ENCODE peak calls at places on chromosome 16, in five cellular contexts. T is K562, M is HepG2, K is SK-N-SH, N is H1. C is an unnamed sample. For H3K27me3, the result is how much of the 10 kb centered on the place peaks cover.

GRCh38 chr16:66265106-66265415 is 101.4 kb upstream of the CDH5 start:
- DNase-seq in T (no peak), M (no peak), K (no peak), N (no peak), C (no peak)

GRCh38 chr16:10729649-10730048 is 14.0 kb upstream of the NUBP1 start:
- DNase-seq in T (no peak), M (no peak), K (no peak), N (no peak), C (no peak)

GRCh38 chr16:19223235-19223847 is 55.3 kb downstream of the SYT17 start:
- DNase-seq in T (peak), M (peak), K (no peak), N (peak), C (no peak)

GRCh38 chr16:106623-107324 is 28.7 kb downstream of the MPG start:
- DNase-seq in T (peak), M (peak), K (peak), N (peak), C (no peak)

GRCh38 chr16:7090628-7091115 is 242.0 kb upstream of the RBFOX1 start:
- DNase-seq in T (no peak), M (no peak), K (no peak), N (no peak), C (no peak)

GRCh38 chr16:49466529-49466831 is 92.9 kb downstream of the C16orf78 start:
- DNase-seq in T (no peak), M (no peak), K (no peak), N (no peak), C (no peak)

GRCh38 chr16:10228779-10229178 is 46.6 kb upstream of the GRIN2A start:
- DNase-seq in T (no peak), M (no peak), K (peak), N (no peak), C (peak)

GRCh38 chr16:21946889-21947635 is 6.1 kb upstream of the UQCRC2 start:
- DNase-seq in T (no peak), M (no peak), K (no peak), N (no peak), C (no peak)

GRCh38 chr16:79687249-79687768 is 86.8 kb upstream of the MAF start:
- DNase-seq in T (no peak), M (no peak), K (no peak), N (no peak), C (no peak)

GRCh38 chr16:80253741-80254140 is 287.1 kb upstream of the DYNLRB2 start:
- DNase-seq in T (no peak), M (no peak), K (no peak), N (no peak), C (no peak)

GRCh38 chr16:15425861-15426260 is 8.5 kb upstream of the BMERB1 start:
- DNase-seq in T (no peak), M (no peak), K (no peak), N (no peak), C (no peak)

GRCh38 chr16:77789646-77790370 is 1.4 kb downstream of the VAT1L start:
- DNase-seq in T (no peak), M (no peak), K (no peak), N (no peak), C (no peak)

GRCh38 chr16:7597677-7598076 is 265.0 kb downstream of the RBFOX1 start:
- DNase-seq in T (no peak), M (no peak), K (no peak), N (no peak), C (no peak)

GRCh38 chr16:46649571-46649970 is 28.4 kb upstream of the SHCBP1 start:
- DNase-seq in T (peak), M (no peak), K (no peak), N (no peak), C (no peak)

GRCh38 chr16:2429771-2430663 is 770 bp downstream of the CCNF start:
- DNase-seq in T (no peak), M (peak), K (peak), N (no peak), C (no peak)

GRCh38 chr16:72865258-72865657 is 182.7 kb downstream of the ZFHX3 start:
- DNase-seq in T (no peak), M (no peak), K (no peak), N (no peak), C (no peak)

GRCh38 chr16:57689772-57690558 is 4.6 kb upstream of the DRC7 start:
- DNase-seq in T (peak), M (no peak), K (no peak), N (no peak), C (peak)

GRCh38 chr16:82963653-82964052 is 336.9 kb downstream of the CDH13 start:
- DNase-seq in T (no peak), M (no peak), K (no peak), N (no peak), C (no peak)

GRCh38 chr16:89786474-89787364 is 29.7 kb downstream of the FANCA start:
- DNase-seq in T (peak), M (no peak), K (peak), N (no peak), C (no peak)

GRCh38 chr16:82935781-82936180 is 309.0 kb downstream of the CDH13 start:
- DNase-seq in T (no peak), M (no peak), K (no peak), N (no peak), C (no peak)

GRCh38 chr16:1073566-1074378 is 1.2 kb downstream of the SSTR5 start:
- DNase-seq in T (peak), M (peak), K (no peak), N (no peak), C (no peak)

GRCh38 chr16:73365010-73365409 is 317.1 kb upstream of the ZFHX3 start:
- DNase-seq in T (no peak), M (no peak), K (peak), N (no peak), C (no peak)

GRCh38 chr16:78437352-78437968 is 338.0 kb downstream of the WWOX start:
- DNase-seq in T (peak), M (peak), K (peak), N (no peak), C (no peak)

GRCh38 chr16:53872248-53873221 is 168.6 kb downstream of the FTO start:
- DNase-seq in T (no peak), M (no peak), K (no peak), N (no peak), C (no peak)

DNA sequence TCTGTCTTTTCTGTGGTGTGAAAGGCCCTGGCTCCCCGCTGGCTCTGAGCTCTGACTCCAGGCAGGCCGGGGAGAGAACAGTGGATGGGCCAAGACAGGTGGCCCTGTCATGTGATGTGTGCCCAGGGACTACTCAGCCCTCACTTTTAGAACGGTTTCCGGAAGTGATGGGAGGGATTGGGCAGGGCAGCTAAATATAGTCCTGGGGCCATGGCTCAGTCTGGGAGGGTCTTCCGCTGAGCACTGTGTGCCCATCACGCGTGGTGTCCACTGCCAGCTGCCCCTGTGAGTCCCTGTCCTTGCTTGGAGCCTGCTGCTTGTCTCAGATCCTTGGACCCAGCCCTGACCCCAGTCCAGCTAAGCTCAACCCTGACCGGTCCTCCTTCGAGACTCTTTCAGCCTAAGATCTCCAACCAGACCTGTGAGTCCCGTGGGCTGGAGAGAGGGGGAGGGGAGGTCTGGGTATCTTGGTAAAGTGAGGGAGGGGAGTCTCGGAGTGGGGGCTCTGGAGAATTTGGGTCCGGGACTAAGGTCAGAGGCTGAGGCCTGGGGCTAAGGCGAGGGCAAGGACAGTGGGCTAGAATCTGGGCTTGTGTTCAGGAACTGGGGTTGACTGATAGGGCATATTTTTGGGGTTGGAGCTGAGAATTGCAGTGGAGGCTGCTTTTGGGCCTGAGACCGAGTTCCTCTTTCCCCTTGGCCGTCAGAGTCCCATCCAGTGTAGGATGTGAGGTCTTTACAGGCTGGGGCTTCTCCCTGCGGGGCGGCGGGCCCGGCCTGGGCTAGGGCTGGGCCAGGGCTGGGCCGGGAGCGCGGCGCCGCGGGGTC is at the start of gene TRIM72:
- DNase-seq in T (no peak), M (no peak), K (no peak), N (no peak), C (no peak)
- H3K27me3 ChIP-seq in T (under half), M (half or more), K (half or more), N (under half), C (under half)

GRCh38 chr16:12975766-12976165 is 74.4 kb downstream of the SHISA9 start:
- DNase-seq in T (no peak), M (no peak), K (no peak), N (no peak), C (no peak)
- H2AFZ ChIP-seq in T (no peak), M (no peak), K (no peak), N (no peak), C (no peak)

DNA sequence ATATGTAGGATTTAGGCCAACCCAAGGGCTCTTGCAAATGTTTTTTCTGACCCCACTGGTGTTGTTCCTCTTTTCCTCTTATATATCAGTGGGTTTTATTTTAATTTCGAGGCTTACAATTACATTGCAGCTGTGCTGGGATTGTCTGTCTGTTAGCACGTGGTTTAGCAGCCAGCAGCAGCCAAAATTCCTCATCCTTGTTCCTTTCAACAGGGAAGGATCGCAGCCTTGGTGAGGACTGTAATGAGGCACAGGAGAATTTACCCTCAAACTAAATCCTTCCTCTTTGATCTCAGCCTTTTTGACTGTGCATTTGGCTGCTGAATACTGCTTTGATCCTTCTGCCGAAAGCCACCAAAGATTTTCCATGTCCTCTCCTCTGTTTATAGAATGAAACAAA is 26.6 kb upstream of the CES5A start:
- DNase-seq in T (no peak), M (no peak), K (no peak), N (no peak), C (no peak)
- TF ChIP-seq GABPA in T (no peak), M (no peak), K (no peak), N (no peak), C (no peak)

DNA sequence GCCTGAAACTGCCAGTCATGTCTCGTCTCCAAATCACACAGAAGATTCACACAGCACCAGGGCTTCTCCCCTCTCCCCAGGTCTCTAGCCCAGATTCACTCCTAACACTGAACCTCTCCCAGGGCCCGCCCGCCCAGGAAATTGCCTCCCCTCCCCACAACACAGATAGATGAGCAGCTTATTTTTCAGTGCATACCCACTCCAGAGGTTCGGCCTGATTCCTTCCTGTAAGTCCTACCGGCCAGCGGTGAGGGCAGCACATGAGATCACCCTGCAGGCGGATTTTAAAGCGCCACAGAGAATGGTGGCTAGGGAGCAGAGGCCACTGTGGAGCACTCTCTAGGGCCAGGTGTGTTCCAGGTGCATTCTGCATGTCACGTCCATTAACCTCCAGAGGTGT is 301.8 kb downstream of the IRF8 start:
- DNase-seq in T (no peak), M (no peak), K (no peak), N (no peak), C (no peak)
- H3K27me3 ChIP-seq in T (half or more), M (half or more), K (half or more), N (under half), C (under half)

DNA sequence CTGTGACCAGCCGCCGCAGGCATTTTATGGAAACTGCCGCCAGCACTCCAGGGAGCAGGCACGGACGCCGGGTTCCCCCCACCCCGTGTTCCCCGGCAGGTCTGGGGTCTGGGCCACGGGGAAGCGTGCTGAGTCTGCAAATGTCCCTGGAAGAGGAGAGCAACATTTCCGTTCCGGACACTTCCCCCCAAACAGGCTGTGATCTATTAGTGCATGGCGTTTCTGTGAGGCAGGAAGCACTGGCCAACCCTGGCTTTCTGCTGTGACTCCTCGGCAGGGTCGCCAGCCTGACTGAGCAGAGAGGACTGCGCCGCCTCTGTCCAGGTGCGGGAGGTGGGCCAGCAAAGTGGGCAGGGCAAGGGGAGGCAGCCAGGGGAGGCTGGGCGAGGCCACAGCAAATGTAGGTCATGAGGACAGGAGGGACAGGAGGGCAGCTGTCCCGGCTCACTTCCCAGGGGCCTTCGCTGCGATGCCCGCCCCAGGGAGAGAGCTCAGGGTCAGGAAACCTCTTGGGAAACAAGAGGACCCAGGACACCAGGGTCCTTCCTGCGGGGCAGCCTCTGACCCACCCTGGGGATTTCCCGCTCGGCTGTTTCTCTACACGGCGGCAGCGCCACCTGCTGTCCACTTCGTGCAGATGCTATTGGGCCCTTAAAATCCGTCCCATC is 9.5 kb downstream of the FOXF1 start:
- DNase-seq in T (peak), M (peak), K (peak), N (no peak), C (no peak)
- H2AFZ ChIP-seq in T (no peak), M (no peak), K (no peak), N (no peak), C (no peak)

GRCh38 chr16:71476457-71476856 is 12.7 kb downstream of the ZNF19 start:
- DNase-seq in T (no peak), M (no peak), K (no peak), N (no peak), C (no peak)

GRCh38 chr16:71472041-71472440 is 10.0 kb upstream of the ZNF23 start:
- DNase-seq in T (no peak), M (no peak), K (no peak), N (no peak), C (no peak)

GRCh38 chr16:71479420-71479819 is 9.7 kb downstream of the ZNF19 start:
- DNase-seq in T (peak), M (peak), K (peak), N (no peak), C (no peak)

GRCh38 chr16:71473891-71474290 is 11.8 kb upstream of the ZNF23 start:
- DNase-seq in T (no peak), M (no peak), K (no peak), N (no peak), C (no peak)

DNA sequence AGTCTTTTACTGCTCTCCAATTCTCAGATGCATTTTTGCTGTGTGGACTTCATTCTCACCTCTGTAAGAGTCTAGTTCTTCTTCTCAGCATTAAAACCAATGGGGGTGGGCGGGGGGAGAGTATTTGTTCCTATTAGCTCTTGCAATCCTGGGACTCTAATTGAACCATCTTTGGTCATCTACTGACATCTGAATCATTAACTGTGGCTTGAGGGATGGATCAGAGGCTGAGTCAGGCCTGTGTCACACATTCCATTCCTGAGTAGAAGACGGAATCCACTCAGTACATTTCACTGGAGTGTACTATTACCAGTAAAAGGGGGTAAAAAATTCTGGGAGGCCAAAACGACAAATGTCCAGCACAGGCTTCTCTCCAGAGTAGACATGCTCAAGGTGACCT is 12.8 kb upstream of the ZNF23 start:
- DNase-seq in T (no peak), M (no peak), K (no peak), N (no peak), C (no peak)
- TF ChIP-seq GABPA in T (no peak), M (no peak), K (no peak), N (no peak), C (no peak)